ENCODE peak calls at places on chromosomes 2 and 18, in seven cellular contexts. One of them, this sample, is unnamed.

GRCh38 chr18:74775239-74775638 is 177.6 kb downstream of the ZNF407 start:
- DNase-seq in stimulated activated CD8-positive, alpha-beta memory T cell treated with anti-CD3 and anti-CD28 coated beads, Interleukin-2, amount 100 ng/mL, for 48 hours: no peak
- DNase-seq in left ventricle myocardium inferior: no peak
- DNase-seq in Ammon's horn: no peak
- DNase-seq in stimulated activated CD4-positive, alpha-beta T cell treated with anti-CD3 and anti-CD28 coated beads, TNF-alpha, amount 100 ng/mL, for 1 hour: no peak
- DNase-seq in globus pallidus: no peak
- DNase-seq in A172: no peak
- DNase-seq in this sample: no peak

GRCh38 chr2:201467666-201468065 is 16.1 kb downstream of the STRADB start:
- DNase-seq in Ammon's horn: no peak
- DNase-seq in left ventricle myocardium inferior: no peak
- DNase-seq in stimulated activated CD8-positive, alpha-beta memory T cell treated with anti-CD3 and anti-CD28 coated beads, Interleukin-2, amount 100 ng/mL, for 48 hours: no peak
- DNase-seq in globus pallidus: no peak
- DNase-seq in A172: no peak
- DNase-seq in stimulated activated CD4-positive, alpha-beta T cell treated with anti-CD3 and anti-CD28 coated beads, TNF-alpha, amount 100 ng/mL, for 1 hour: no peak
- DNase-seq in this sample: no peak

GRCh38 chr2:23383087-23383486 is 1.9 kb upstream of the KLHL29 start:
- DNase-seq in stimulated activated CD8-positive, alpha-beta memory T cell treated with anti-CD3 and anti-CD28 coated beads, Interleukin-2, amount 100 ng/mL, for 48 hours: no peak
- DNase-seq in left ventricle myocardium inferior: no peak
- DNase-seq in globus pallidus: no peak
- DNase-seq in stimulated activated CD4-positive, alpha-beta T cell treated with anti-CD3 and anti-CD28 coated beads, TNF-alpha, amount 100 ng/mL, for 1 hour: no peak
- DNase-seq in Ammon's horn: no peak
- DNase-seq in A172: no peak
- DNase-seq in this sample: no peak

GRCh38 chr2:200379481-200380120 is 73.1 kb downstream of the SPATS2L start:
- DNase-seq in Ammon's horn: no peak
- DNase-seq in stimulated activated CD4-positive, alpha-beta T cell treated with anti-CD3 and anti-CD28 coated beads, TNF-alpha, amount 100 ng/mL, for 1 hour: no peak
- DNase-seq in stimulated activated CD8-positive, alpha-beta memory T cell treated with anti-CD3 and anti-CD28 coated beads, Interleukin-2, amount 100 ng/mL, for 48 hours: no peak
- DNase-seq in left ventricle myocardium inferior: no peak
- DNase-seq in globus pallidus: no peak
- DNase-seq in A172: no peak
- DNase-seq in this sample: peak

GRCh38 chr2:223884399-223884798 is 47.0 kb upstream of the AP1S3 start:
- DNase-seq in left ventricle myocardium inferior: no peak
- DNase-seq in stimulated activated CD8-positive, alpha-beta memory T cell treated with anti-CD3 and anti-CD28 coated beads, Interleukin-2, amount 100 ng/mL, for 48 hours: no peak
- DNase-seq in globus pallidus: no peak
- DNase-seq in Ammon's horn: no peak
- DNase-seq in A172: no peak
- DNase-seq in stimulated activated CD4-positive, alpha-beta T cell treated with anti-CD3 and anti-CD28 coated beads, TNF-alpha, amount 100 ng/mL, for 1 hour: no peak
- DNase-seq in this sample: no peak

GRCh38 chr2:61763605-61764034 is 90.2 kb downstream of the FAM161A start:
- DNase-seq in stimulated activated CD8-positive, alpha-beta memory T cell treated with anti-CD3 and anti-CD28 coated beads, Interleukin-2, amount 100 ng/mL, for 48 hours: peak
- DNase-seq in left ventricle myocardium inferior: peak
- DNase-seq in A172: no peak
- DNase-seq in stimulated activated CD4-positive, alpha-beta T cell treated with anti-CD3 and anti-CD28 coated beads, TNF-alpha, amount 100 ng/mL, for 1 hour: no peak
- DNase-seq in Ammon's horn: peak
- DNase-seq in globus pallidus: peak
- DNase-seq in this sample: peak

GRCh38 chr2:66915237-66915636 is 480.3 kb downstream of the MEIS1 start:
- DNase-seq in Ammon's horn: no peak
- DNase-seq in stimulated activated CD4-positive, alpha-beta T cell treated with anti-CD3 and anti-CD28 coated beads, TNF-alpha, amount 100 ng/mL, for 1 hour: no peak
- DNase-seq in left ventricle myocardium inferior: no peak
- DNase-seq in stimulated activated CD8-positive, alpha-beta memory T cell treated with anti-CD3 and anti-CD28 coated beads, Interleukin-2, amount 100 ng/mL, for 48 hours: no peak
- DNase-seq in globus pallidus: no peak
- DNase-seq in A172: no peak
- DNase-seq in this sample: no peak

GRCh38 chr2:47029737-47030524 is 114.3 kb upstream of the MCFD2 start:
- DNase-seq in globus pallidus: no peak
- DNase-seq in stimulated activated CD8-positive, alpha-beta memory T cell treated with anti-CD3 and anti-CD28 coated beads, Interleukin-2, amount 100 ng/mL, for 48 hours: no peak
- DNase-seq in left ventricle myocardium inferior: no peak
- DNase-seq in Ammon's horn: no peak
- DNase-seq in A172: peak
- DNase-seq in stimulated activated CD4-positive, alpha-beta T cell treated with anti-CD3 and anti-CD28 coated beads, TNF-alpha, amount 100 ng/mL, for 1 hour: no peak
- DNase-seq in this sample: no peak

GRCh38 chr2:26471766-26472706 is 5.9 kb downstream of the OTOF start:
- DNase-seq in A172: no peak
- DNase-seq in Ammon's horn: no peak
- DNase-seq in stimulated activated CD8-positive, alpha-beta memory T cell treated with anti-CD3 and anti-CD28 coated beads, Interleukin-2, amount 100 ng/mL, for 48 hours: no peak
- DNase-seq in stimulated activated CD4-positive, alpha-beta T cell treated with anti-CD3 and anti-CD28 coated beads, TNF-alpha, amount 100 ng/mL, for 1 hour: no peak
- DNase-seq in left ventricle myocardium inferior: no peak
- DNase-seq in globus pallidus: no peak
- DNase-seq in this sample: no peak

GRCh38 chr2:46769809-46770208 is 145.8 kb downstream of the MCFD2 start:
- DNase-seq in left ventricle myocardium inferior: no peak
- DNase-seq in stimulated activated CD8-positive, alpha-beta memory T cell treated with anti-CD3 and anti-CD28 coated beads, Interleukin-2, amount 100 ng/mL, for 48 hours: no peak
- DNase-seq in Ammon's horn: no peak
- DNase-seq in stimulated activated CD4-positive, alpha-beta T cell treated with anti-CD3 and anti-CD28 coated beads, TNF-alpha, amount 100 ng/mL, for 1 hour: no peak
- DNase-seq in A172: no peak
- DNase-seq in globus pallidus: no peak
- DNase-seq in this sample: no peak

GRCh38 chr2:160221391-160222276 is 21.6 kb upstream of the ITGB6 start:
- DNase-seq in Ammon's horn: no peak
- DNase-seq in globus pallidus: no peak
- DNase-seq in stimulated activated CD8-positive, alpha-beta memory T cell treated with anti-CD3 and anti-CD28 coated beads, Interleukin-2, amount 100 ng/mL, for 48 hours: no peak
- DNase-seq in left ventricle myocardium inferior: peak
- DNase-seq in stimulated activated CD4-positive, alpha-beta T cell treated with anti-CD3 and anti-CD28 coated beads, TNF-alpha, amount 100 ng/mL, for 1 hour: no peak
- DNase-seq in A172: peak
- DNase-seq in this sample: no peak

GRCh38 chr2:105488198-105488757 is 89.4 kb upstream of the FHL2 start:
- DNase-seq in stimulated activated CD4-positive, alpha-beta T cell treated with anti-CD3 and anti-CD28 coated beads, TNF-alpha, amount 100 ng/mL, for 1 hour: no peak
- DNase-seq in globus pallidus: no peak
- DNase-seq in Ammon's horn: no peak
- DNase-seq in left ventricle myocardium inferior: peak
- DNase-seq in stimulated activated CD8-positive, alpha-beta memory T cell treated with anti-CD3 and anti-CD28 coated beads, Interleukin-2, amount 100 ng/mL, for 48 hours: no peak
- DNase-seq in A172: no peak
- DNase-seq in this sample: no peak

GRCh38 chr2:230751062-230751461 is 38.4 kb downstream of the CAB39 start:
- DNase-seq in left ventricle myocardium inferior: no peak
- DNase-seq in stimulated activated CD8-positive, alpha-beta memory T cell treated with anti-CD3 and anti-CD28 coated beads, Interleukin-2, amount 100 ng/mL, for 48 hours: no peak
- DNase-seq in globus pallidus: no peak
- DNase-seq in Ammon's horn: no peak
- DNase-seq in A172: no peak
- DNase-seq in stimulated activated CD4-positive, alpha-beta T cell treated with anti-CD3 and anti-CD28 coated beads, TNF-alpha, amount 100 ng/mL, for 1 hour: no peak
- DNase-seq in this sample: no peak

GRCh38 chr2:223054193-223054781 is 2.3 kb downstream of the KCNE4 start:
- DNase-seq in A172: no peak
- DNase-seq in stimulated activated CD8-positive, alpha-beta memory T cell treated with anti-CD3 and anti-CD28 coated beads, Interleukin-2, amount 100 ng/mL, for 48 hours: no peak
- DNase-seq in stimulated activated CD4-positive, alpha-beta T cell treated with anti-CD3 and anti-CD28 coated beads, TNF-alpha, amount 100 ng/mL, for 1 hour: no peak
- DNase-seq in Ammon's horn: peak
- DNase-seq in globus pallidus: no peak
- DNase-seq in left ventricle myocardium inferior: peak
- DNase-seq in this sample: peak

GRCh38 chr18:56196495-56197225 is 441.7 kb downstream of the TXNL1 start:
- DNase-seq in stimulated activated CD4-positive, alpha-beta T cell treated with anti-CD3 and anti-CD28 coated beads, TNF-alpha, amount 100 ng/mL, for 1 hour: no peak
- DNase-seq in A172: no peak
- DNase-seq in stimulated activated CD8-positive, alpha-beta memory T cell treated with anti-CD3 and anti-CD28 coated beads, Interleukin-2, amount 100 ng/mL, for 48 hours: no peak
- DNase-seq in Ammon's horn: no peak
- DNase-seq in left ventricle myocardium inferior: no peak
- DNase-seq in globus pallidus: no peak
- DNase-seq in this sample: no peak

GRCh38 chr2:12076810-12077209 is 330.4 kb downstream of the LPIN1 start:
- DNase-seq in globus pallidus: no peak
- DNase-seq in Ammon's horn: no peak
- DNase-seq in left ventricle myocardium inferior: no peak
- DNase-seq in stimulated activated CD4-positive, alpha-beta T cell treated with anti-CD3 and anti-CD28 coated beads, TNF-alpha, amount 100 ng/mL, for 1 hour: no peak
- DNase-seq in A172: no peak
- DNase-seq in stimulated activated CD8-positive, alpha-beta memory T cell treated with anti-CD3 and anti-CD28 coated beads, Interleukin-2, amount 100 ng/mL, for 48 hours: no peak
- DNase-seq in this sample: no peak

GRCh38 chr2:99420031-99420430 is 69.8 kb downstream of the REV1 start:
- DNase-seq in stimulated activated CD8-positive, alpha-beta memory T cell treated with anti-CD3 and anti-CD28 coated beads, Interleukin-2, amount 100 ng/mL, for 48 hours: no peak
- DNase-seq in A172: peak
- DNase-seq in globus pallidus: no peak
- DNase-seq in left ventricle myocardium inferior: no peak
- DNase-seq in stimulated activated CD4-positive, alpha-beta T cell treated with anti-CD3 and anti-CD28 coated beads, TNF-alpha, amount 100 ng/mL, for 1 hour: no peak
- DNase-seq in Ammon's horn: no peak
- DNase-seq in this sample: no peak

GRCh38 chr2:199692489-199692888 is 158.5 kb downstream of the FTCDNL1 start:
- DNase-seq in left ventricle myocardium inferior: no peak
- DNase-seq in globus pallidus: no peak
- DNase-seq in Ammon's horn: peak
- DNase-seq in A172: no peak
- DNase-seq in stimulated activated CD4-positive, alpha-beta T cell treated with anti-CD3 and anti-CD28 coated beads, TNF-alpha, amount 100 ng/mL, for 1 hour: no peak
- DNase-seq in stimulated activated CD8-positive, alpha-beta memory T cell treated with anti-CD3 and anti-CD28 coated beads, Interleukin-2, amount 100 ng/mL, for 48 hours: no peak
- DNase-seq in this sample: no peak

GRCh38 chr2:9803023-9803805 is 40.1 kb upstream of the TAF1B start:
- DNase-seq in globus pallidus: no peak
- DNase-seq in A172: no peak
- DNase-seq in stimulated activated CD8-positive, alpha-beta memory T cell treated with anti-CD3 and anti-CD28 coated beads, Interleukin-2, amount 100 ng/mL, for 48 hours: no peak
- DNase-seq in stimulated activated CD4-positive, alpha-beta T cell treated with anti-CD3 and anti-CD28 coated beads, TNF-alpha, amount 100 ng/mL, for 1 hour: no peak
- DNase-seq in left ventricle myocardium inferior: no peak
- DNase-seq in Ammon's horn: no peak
- DNase-seq in this sample: no peak

GRCh38 chr18:10320848-10321247 is 133.6 kb upstream of the APCDD1 start:
- DNase-seq in Ammon's horn: no peak
- DNase-seq in left ventricle myocardium inferior: no peak
- DNase-seq in A172: no peak
- DNase-seq in stimulated activated CD4-positive, alpha-beta T cell treated with anti-CD3 and anti-CD28 coated beads, TNF-alpha, amount 100 ng/mL, for 1 hour: no peak
- DNase-seq in globus pallidus: no peak
- DNase-seq in stimulated activated CD8-positive, alpha-beta memory T cell treated with anti-CD3 and anti-CD28 coated beads, Interleukin-2, amount 100 ng/mL, for 48 hours: no peak
- DNase-seq in this sample: no peak

GRCh38 chr2:72973566-72974435 is 56.5 kb downstream of the EMX1 start:
- DNase-seq in left ventricle myocardium inferior: no peak
- DNase-seq in stimulated activated CD4-positive, alpha-beta T cell treated with anti-CD3 and anti-CD28 coated beads, TNF-alpha, amount 100 ng/mL, for 1 hour: no peak
- DNase-seq in stimulated activated CD8-positive, alpha-beta memory T cell treated with anti-CD3 and anti-CD28 coated beads, Interleukin-2, amount 100 ng/mL, for 48 hours: peak
- DNase-seq in globus pallidus: peak
- DNase-seq in Ammon's horn: peak
- DNase-seq in A172: peak
- DNase-seq in this sample: peak

GRCh38 chr2:164430166-164430783 is 191.0 kb downstream of the GRB14 start:
- DNase-seq in stimulated activated CD4-positive, alpha-beta T cell treated with anti-CD3 and anti-CD28 coated beads, TNF-alpha, amount 100 ng/mL, for 1 hour: no peak
- DNase-seq in stimulated activated CD8-positive, alpha-beta memory T cell treated with anti-CD3 and anti-CD28 coated beads, Interleukin-2, amount 100 ng/mL, for 48 hours: no peak
- DNase-seq in A172: peak
- DNase-seq in globus pallidus: peak
- DNase-seq in left ventricle myocardium inferior: no peak
- DNase-seq in Ammon's horn: peak
- DNase-seq in this sample: peak

GRCh38 chr2:218444692-218445357 is 25.9 kb downstream of the VIL1 start:
- DNase-seq in stimulated activated CD4-positive, alpha-beta T cell treated with anti-CD3 and anti-CD28 coated beads, TNF-alpha, amount 100 ng/mL, for 1 hour: no peak
- DNase-seq in left ventricle myocardium inferior: no peak
- DNase-seq in Ammon's horn: no peak
- DNase-seq in globus pallidus: no peak
- DNase-seq in A172: no peak
- DNase-seq in stimulated activated CD8-positive, alpha-beta memory T cell treated with anti-CD3 and anti-CD28 coated beads, Interleukin-2, amount 100 ng/mL, for 48 hours: no peak
- DNase-seq in this sample: no peak

GRCh38 chr18:49177812-49178211 is 227.0 kb upstream of the SMAD7 start:
- DNase-seq in stimulated activated CD8-positive, alpha-beta memory T cell treated with anti-CD3 and anti-CD28 coated beads, Interleukin-2, amount 100 ng/mL, for 48 hours: no peak
- DNase-seq in A172: peak
- DNase-seq in left ventricle myocardium inferior: no peak
- DNase-seq in stimulated activated CD4-positive, alpha-beta T cell treated with anti-CD3 and anti-CD28 coated beads, TNF-alpha, amount 100 ng/mL, for 1 hour: no peak
- DNase-seq in globus pallidus: no peak
- DNase-seq in Ammon's horn: no peak
- DNase-seq in this sample: no peak

GRCh38 chr2:236689981-236690380 is 120.4 kb downstream of the ACKR3 start:
- DNase-seq in globus pallidus: no peak
- DNase-seq in left ventricle myocardium inferior: no peak
- DNase-seq in stimulated activated CD8-positive, alpha-beta memory T cell treated with anti-CD3 and anti-CD28 coated beads, Interleukin-2, amount 100 ng/mL, for 48 hours: no peak
- DNase-seq in A172: no peak
- DNase-seq in Ammon's horn: no peak
- DNase-seq in stimulated activated CD4-positive, alpha-beta T cell treated with anti-CD3 and anti-CD28 coated beads, TNF-alpha, amount 100 ng/mL, for 1 hour: no peak
- DNase-seq in this sample: no peak

This sample was measured in pons.